ENCODE peak calls at places on chromosome 1, in nine cellular contexts. H, F, K, G, B, D, R, L and P are unnamed samples.

GRCh38 chr1:161956097-161956496 is 67.6 kb downstream of the OLFML2B start:
- DNase-seq in H (no peak), F (no peak), K (no peak), G (no peak), B (no peak), D (peak), R (no peak), L (peak), P (no peak)

GRCh38 chr1:154342836-154343472 is 17.6 kb downstream of the ATP8B2 start:
- DNase-seq in H (no peak), F (peak), K (no peak), G (peak), B (peak), D (no peak), R (no peak), L (no peak), P (no peak)

GRCh38 chr1:236746785-236747184 is 48.3 kb upstream of the MTR start:
- DNase-seq in H (no peak), F (no peak), K (no peak), G (no peak), B (no peak), D (no peak), R (no peak), L (peak), P (no peak)

GRCh38 chr1:103514920-103515503 is 10.5 kb upstream of the RNPC3 start:
- DNase-seq in H (peak), F (no peak), K (peak), G (no peak), B (no peak), D (peak), R (peak), L (no peak), P (peak)

GRCh38 chr1:83857705-83858104 is 141.2 kb downstream of the TTLL7 start:
- DNase-seq in H (no peak), F (no peak), K (no peak), G (no peak), B (no peak), D (no peak), R (no peak), L (no peak), P (no peak)

GRCh38 chr1:27428316-27429028 is 36.0 kb downstream of the GPR3 start:
- DNase-seq in H (peak), F (no peak), K (no peak), G (no peak), B (no peak), D (no peak), R (no peak), L (peak), P (no peak)

GRCh38 chr1:38746966-38747600 is 112.5 kb downstream of the RRAGC start:
- DNase-seq in H (no peak), F (no peak), K (no peak), G (no peak), B (no peak), D (no peak), R (peak), L (no peak), P (no peak)

GRCh38 chr1:119646521-119647227 is 1.4 kb downstream of the ZNF697 start:
- DNase-seq in H (no peak), F (no peak), K (peak), G (no peak), B (no peak), D (peak), R (no peak), L (no peak), P (no peak)

GRCh38 chr1:15916417-15916816 is 59.5 kb downstream of the ZBTB17 start:
- DNase-seq in H (no peak), F (no peak), K (no peak), G (no peak), B (no peak), D (no peak), R (no peak), L (no peak), P (no peak)

GRCh38 chr1:226029093-226029496 is 30.0 kb upstream of the SDE2 start:
- DNase-seq in H (no peak), F (no peak), K (no peak), G (no peak), B (peak), D (no peak), R (no peak), L (no peak), P (no peak)

GRCh38 chr1:237005674-237006073 is 1.4 kb upstream of the MT1HL1 start:
- DNase-seq in H (no peak), F (no peak), K (no peak), G (no peak), B (no peak), D (no peak), R (no peak), L (no peak), P (no peak)

GRCh38 chr1:221740941-221741363 is 937 bp downstream of the DUSP10 start:
- DNase-seq in H (no peak), F (no peak), K (no peak), G (no peak), B (peak), D (no peak), R (no peak), L (no peak), P (no peak)

GRCh38 chr1:218557731-218558130 is 212.6 kb downstream of the TGFB2 start:
- DNase-seq in H (peak), F (no peak), K (no peak), G (no peak), B (no peak), D (no peak), R (peak), L (peak), P (no peak)

GRCh38 chr1:24911651-24912144 is 18.4 kb downstream of the RUNX3 start:
- DNase-seq in H (no peak), F (no peak), K (no peak), G (no peak), B (no peak), D (no peak), R (no peak), L (no peak), P (no peak)